ENCODE peak calls at places on chromosome 10, in four cellular contexts. H is T-helper 17 cell; K is activated CD4-positive, alpha-beta T cell treated with anti-CD3 and anti-CD28 coated beads for 48 hours; L is fibroblast of mammary gland. T is an unnamed sample.

GRCh38 chr10:109067051-109067450 is 856.3 kb downstream of the XPNPEP1 start:
- DNase-seq in L (no peak), H (no peak), K (no peak), T (no peak)

GRCh38 chr10:34702093-34702952 is 112.8 kb downstream of the PARD3 start:
- DNase-seq in L (no peak), K (no peak), H (no peak), T (no peak)

GRCh38 chr10:43204394-43204942 is 62.4 kb downstream of the RASGEF1A start:
- DNase-seq in H (no peak), L (no peak), K (no peak), T (no peak)

GRCh38 chr10:32077896-32078295 is 21.7 kb upstream of the KIF5B start:
- DNase-seq in H (no peak), L (peak), K (no peak), T (peak)

GRCh38 chr10:71836594-71836970 is 14.5 kb downstream of the PSAP start:
- DNase-seq in H (no peak), L (no peak), K (no peak), T (peak)

GRCh38 chr10:35322636-35323035 is 13.7 kb upstream of the CCNY start:
- DNase-seq in L (no peak), H (no peak), K (no peak), T (no peak)

GRCh38 chr10:101489355-101489754 is 98.7 kb downstream of the POLL start:
- DNase-seq in K (no peak), L (peak), H (no peak), T (no peak)

GRCh38 chr10:70315815-70316214 is 32.0 kb upstream of the NPFFR1 start:
- DNase-seq in K (no peak), H (no peak), L (no peak), T (no peak)

GRCh38 chr10:128152741-128153583 is 26.7 kb upstream of the MKI67 start:
- DNase-seq in H (no peak), K (no peak), L (no peak), T (peak)

GRCh38 chr10:78320990-78321389 is 287.3 kb downstream of the RPS24 start:
- DNase-seq in L (no peak), H (no peak), K (no peak), T (no peak)

GRCh38 chr10:21161647-21162046 is 264.5 kb upstream of the NEBL start:
- DNase-seq in K (no peak), L (no peak), H (no peak), T (no peak)

GRCh38 chr10:48616436-48616835 is 11.6 kb upstream of the ARHGAP22 start:
- DNase-seq in K (no peak), H (no peak), L (no peak), T (no peak)

GRCh38 chr10:97584060-97584797 is at the start of gene HOGA1:
- DNase-seq in K (no peak), H (no peak), L (peak), T (peak)

GRCh38 chr10:116740971-116741370 is 1.4 kb downstream of the HSPA12A start:
- DNase-seq in H (no peak), K (no peak), L (no peak), T (no peak)

GRCh38 chr10:131248376-131249165 is 63.0 kb downstream of the TCERG1L start:
- DNase-seq in L (no peak), K (no peak), H (no peak), T (no peak)

GRCh38 chr10:79397575-79398303 is 47.7 kb downstream of the ZCCHC24 start:
- DNase-seq in L (peak), H (no peak), K (no peak), T (peak)

GRCh38 chr10:25061711-25062455 is 45.5 kb downstream of the THNSL1 start:
- DNase-seq in K (no peak), H (no peak), L (peak), T (no peak)

GRCh38 chr10:77285529-77286182 is 352.0 kb downstream of the KCNMA1 start:
- DNase-seq in K (no peak), L (no peak), H (no peak), T (no peak)

GRCh38 chr10:116744849-116745248 is 2.5 kb upstream of the HSPA12A start:
- DNase-seq in K (no peak), L (no peak), H (no peak), T (no peak)

GRCh38 chr10:12348870-12349627 is at the start of gene CAMK1D:
- DNase-seq in K (peak), L (peak), H (peak), T (peak)

GRCh38 chr10:120460776-120461175 is 3.7 kb downstream of the PLPP4 start:
- DNase-seq in L (peak), H (no peak), K (no peak), T (peak)

GRCh38 chr10:18723801-18724200 is 64.6 kb downstream of the ARL5B start:
- DNase-seq in L (no peak), H (no peak), K (no peak), T (no peak)

GRCh38 chr10:86244296-86244695 is 122.3 kb downstream of the GRID1 start:
- DNase-seq in K (no peak), H (no peak), L (no peak), T (no peak)

GRCh38 chr10:89513206-89513605 is 22.2 kb downstream of the SLC16A12 start:
- DNase-seq in K (no peak), H (no peak), L (no peak), T (no peak)

GRCh38 chr10:129744134-129744895 is 219.8 kb downstream of the EBF3 start:
- DNase-seq in H (no peak), K (no peak), L (no peak), T (no peak)

GRCh38 chr10:42475168-42476098 is 162.9 kb downstream of the ZNF33B start:
- DNase-seq in K (no peak), L (peak), H (no peak), T (peak)

GRCh38 chr10:84135836-84136235 is 3.5 kb upstream of the GHITM start:
- DNase-seq in H (no peak), K (no peak), L (no peak), T (no peak)

GRCh38 chr10:133616371-133617130 is 10.0 kb downstream of the FRG2B start:
- DNase-seq in K (no peak), H (no peak), L (peak), T (no peak)

GRCh38 chr10:132810141-132810806 is 24.3 kb upstream of the NKX6-2 start:
- DNase-seq in H (no peak), L (no peak), K (no peak), T (no peak)

GRCh38 chr10:117131390-117132327 is 6.4 kb downstream of the VAX1 start:
- DNase-seq in L (no peak), K (peak), H (no peak), T (no peak)